ENCODE peak calls at places on chromosomes 7 and 10, in eight cellular contexts. B is cardiac fibroblast; H is CD8-positive, alpha-beta T cell; O is adipocyte; Q is CD4-positive, CD25-positive, alpha-beta regulatory T cell; K is HCT116; I is aorta; Z is ovary. N is an unnamed sample.

GRCh38 chr7:134850048-134850447 is 70.6 kb downstream of the CALD1 start:
- DNase-seq in B (peak), H (no peak), O (no peak), Q (no peak), K (no peak), I (no peak), Z (no peak), N (no peak)

GRCh38 chr10:132611026-132611910 is 73.7 kb downstream of the INPP5A start:
- DNase-seq in B (no peak), H (no peak), O (no peak), Q (no peak), K (no peak), I (no peak), Z (peak), N (no peak)

GRCh38 chr7:28873410-28873809 is 84.7 kb downstream of the TRIL start:
- DNase-seq in B (no peak), H (no peak), O (no peak), Q (no peak), K (no peak), I (no peak), Z (no peak), N (no peak)

GRCh38 chr7:74329225-74329624 is 40.0 kb downstream of the CLIP2 start:
- DNase-seq in B (no peak), H (no peak), O (no peak), Q (no peak), K (no peak), I (no peak), Z (no peak), N (no peak)

GRCh38 chr10:102678842-102679289 is 34.6 kb downstream of the TRIM8 start:
- DNase-seq in B (peak), H (no peak), O (peak), Q (no peak), K (no peak), I (peak), Z (peak), N (peak)

GRCh38 chr10:106711313-106711906 is 453.1 kb downstream of the SORCS1 start:
- DNase-seq in B (peak), H (no peak), O (peak), Q (no peak), K (peak), I (no peak), Z (no peak), N (peak)

GRCh38 chr10:116289652-116290051 is 16.6 kb upstream of the GFRA1 start:
- DNase-seq in B (no peak), H (no peak), O (no peak), Q (no peak), K (no peak), I (no peak), Z (no peak), N (no peak)

GRCh38 chr7:94648731-94649130 is 7.2 kb downstream of the SGCE start:
- DNase-seq in B (no peak), H (no peak), O (no peak), Q (no peak), K (no peak), I (no peak), Z (no peak), N (no peak)

GRCh38 chr7:39621261-39621660 is 2.1 kb upstream of the RALA start:
- DNase-seq in B (peak), H (no peak), O (peak), Q (no peak), K (no peak), I (no peak), Z (no peak), N (no peak)

GRCh38 chr10:114495303-114495702 is 91.0 kb upstream of the AFAP1L2 start:
- DNase-seq in B (no peak), H (no peak), O (no peak), Q (no peak), K (no peak), I (no peak), Z (no peak), N (no peak)

GRCh38 chr10:76583711-76584161 is 1053.9 kb downstream of the KCNMA1 start:
- DNase-seq in B (peak), H (no peak), O (peak), Q (no peak), K (no peak), I (no peak), Z (no peak), N (no peak)

GRCh38 chr7:138904122-138904435 is 77.1 kb downstream of the KIAA1549 start:
- DNase-seq in B (no peak), H (no peak), O (no peak), Q (no peak), K (no peak), I (no peak), Z (no peak), N (no peak)

GRCh38 chr7:107254398-107254985 is 85.7 kb downstream of the HBP1 start:
- DNase-seq in B (no peak), H (no peak), O (no peak), Q (no peak), K (no peak), I (no peak), Z (no peak), N (no peak)

GRCh38 chr7:100887955-100888481 is 1.5 kb downstream of the UFSP1 start:
- DNase-seq in B (no peak), H (no peak), O (no peak), Q (no peak), K (no peak), I (no peak), Z (peak), N (no peak)

GRCh38 chr7:110119883-110120581 is 970.9 kb upstream of the LRRN3 start:
- DNase-seq in B (peak), H (no peak), O (no peak), Q (no peak), K (peak), I (peak), Z (no peak), N (no peak)

GRCh38 chr7:19749658-19750057 is 23.8 kb downstream of the TMEM196 start:
- DNase-seq in B (peak), H (no peak), O (peak), Q (no peak), K (no peak), I (no peak), Z (no peak), N (no peak)

GRCh38 chr10:60467202-60467546 is 77.5 kb upstream of the ANK3 start:
- DNase-seq in B (no peak), H (no peak), O (no peak), Q (no peak), K (no peak), I (no peak), Z (no peak), N (no peak)

GRCh38 chr7:131039355-131039762 is 288.3 kb upstream of the MKLN1 start:
- DNase-seq in B (peak), H (no peak), O (peak), Q (no peak), K (no peak), I (no peak), Z (no peak), N (no peak)

GRCh38 chr7:98251251-98251843 is 685 bp downstream of the TECPR1 start:
- DNase-seq in B (peak), H (peak), O (peak), Q (peak), K (no peak), I (no peak), Z (no peak), N (peak)

GRCh38 chr7:676972-677385 is 49.5 kb upstream of the DNAAF5 start:
- DNase-seq in B (no peak), H (no peak), O (no peak), Q (no peak), K (no peak), I (peak), Z (no peak), N (no peak)

GRCh38 chr7:84196007-84196551 is 1.5 kb upstream of the SEMA3A start:
- DNase-seq in B (peak), H (no peak), O (peak), Q (no peak), K (no peak), I (no peak), Z (no peak), N (no peak)

GRCh38 chr7:38413784-38414183 is 140.3 kb upstream of the TARP start:
- DNase-seq in B (no peak), H (no peak), O (no peak), Q (no peak), K (no peak), I (no peak), Z (no peak), N (no peak)

GRCh38 chr10:124151466-124152095 is 58.2 kb upstream of the CHST15 start:
- DNase-seq in B (no peak), H (no peak), O (no peak), Q (no peak), K (no peak), I (no peak), Z (no peak), N (no peak)

GRCh38 chr10:124152139-124152780 is 58.9 kb upstream of the CHST15 start:
- DNase-seq in B (peak), H (no peak), O (peak), Q (no peak), K (peak), I (peak), Z (peak), N (no peak)

GRCh38 chr10:124155781-124156401 is 62.5 kb upstream of the CHST15 start:
- DNase-seq in B (no peak), H (no peak), O (peak), Q (no peak), K (no peak), I (no peak), Z (peak), N (peak)

GRCh38 chr10:124152781-124153600 is 59.6 kb upstream of the CHST15 start:
- DNase-seq in B (peak), H (peak), O (peak), Q (no peak), K (peak), I (no peak), Z (no peak), N (peak)

DNA sequence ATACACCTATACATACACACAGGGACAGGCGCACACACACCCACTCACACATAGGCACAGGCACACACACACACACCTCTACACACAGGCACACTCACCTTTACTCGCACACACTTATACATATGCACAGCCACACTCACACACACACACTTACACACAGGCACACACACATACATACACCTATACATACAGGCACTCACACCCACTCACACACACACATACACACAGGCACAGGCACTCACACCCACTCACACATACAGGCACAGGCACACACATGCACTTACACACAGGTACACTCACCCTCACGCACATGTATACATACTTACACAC is 60.2 kb upstream of the CHST15 start:
- DNase-seq in B (no peak), H (no peak), O (no peak), Q (no peak), K (peak), I (no peak), Z (no peak), N (no peak)
- H3K4me3 ChIP-seq in B (no peak), H (no peak), O (no peak), Q (peak), K (peak), I (no peak), Z (no peak), N (no peak)

GRCh38 chr7:76354516-76354915 is 4.3 kb downstream of the YWHAG start:
- DNase-seq in B (no peak), H (no peak), O (no peak), Q (no peak), K (no peak), I (no peak), Z (no peak), N (no peak)
- H3K4me3 ChIP-seq in B (no peak), H (no peak), O (peak), Q (no peak), K (no peak), I (no peak), Z (no peak), N (no peak)

GRCh38 chr7:93147358-93147757 is 827 bp downstream of the SAMD9L start:
- DNase-seq in B (peak), H (peak), O (peak), Q (no peak), K (no peak), I (no peak), Z (peak), N (peak)

GRCh38 chr7:93146465-93147127 is 1.6 kb downstream of the SAMD9L start:
- DNase-seq in B (peak), H (no peak), O (no peak), Q (no peak), K (no peak), I (no peak), Z (no peak), N (no peak)

GRCh38 chr7:93146036-93146435 is 2.1 kb downstream of the SAMD9L start:
- DNase-seq in B (no peak), H (no peak), O (no peak), Q (no peak), K (no peak), I (no peak), Z (no peak), N (no peak)

GRCh38 chr7:93148135-93148534 is at the start of gene SAMD9L:
- DNase-seq in B (peak), H (no peak), O (peak), Q (no peak), K (no peak), I (no peak), Z (no peak), N (no peak)

DNA sequence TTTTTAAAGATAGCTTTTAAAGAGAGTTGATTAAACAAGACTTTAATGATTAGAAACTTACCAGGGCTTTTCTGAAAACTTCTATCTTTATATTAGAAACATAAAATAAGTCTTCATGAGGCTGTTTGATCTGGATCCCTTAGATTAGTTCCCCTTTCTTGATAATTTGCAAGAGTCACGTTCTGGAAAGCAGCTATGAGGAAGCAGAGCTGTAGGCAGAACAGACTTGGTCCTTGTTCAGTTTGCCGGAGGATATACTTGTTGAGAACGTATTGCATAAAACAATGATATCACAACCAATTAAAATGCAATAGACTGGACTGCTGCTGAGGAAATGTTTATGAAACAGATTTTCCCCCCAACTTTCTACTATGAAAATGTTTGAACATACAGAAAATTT is 2.9 kb downstream of the SAMD9L start:
- DNase-seq in B (no peak), H (no peak), O (peak), Q (no peak), K (no peak), I (no peak), Z (no peak), N (no peak)
- H3K4me3 ChIP-seq in B (no peak), H (no peak), O (no peak), Q (peak), K (no peak), I (no peak), Z (no peak), N (no peak)

GRCh38 chr10:63264852-63265617 is 131.9 kb downstream of the NRBF2 start:
- DNase-seq in B (peak), H (peak), O (peak), Q (peak), K (no peak), I (no peak), Z (no peak), N (peak)

GRCh38 chr10:63260103-63260859 is 127.2 kb downstream of the NRBF2 start:
- DNase-seq in B (no peak), H (no peak), O (no peak), Q (no peak), K (no peak), I (no peak), Z (no peak), N (no peak)

GRCh38 chr10:63260860-63261251 is 127.7 kb downstream of the NRBF2 start:
- DNase-seq in B (no peak), H (no peak), O (no peak), Q (no peak), K (no peak), I (no peak), Z (no peak), N (no peak)

GRCh38 chr10:63261496-63261895 is 128.4 kb downstream of the NRBF2 start:
- DNase-seq in B (no peak), H (no peak), O (no peak), Q (no peak), K (no peak), I (no peak), Z (no peak), N (no peak)

DNA sequence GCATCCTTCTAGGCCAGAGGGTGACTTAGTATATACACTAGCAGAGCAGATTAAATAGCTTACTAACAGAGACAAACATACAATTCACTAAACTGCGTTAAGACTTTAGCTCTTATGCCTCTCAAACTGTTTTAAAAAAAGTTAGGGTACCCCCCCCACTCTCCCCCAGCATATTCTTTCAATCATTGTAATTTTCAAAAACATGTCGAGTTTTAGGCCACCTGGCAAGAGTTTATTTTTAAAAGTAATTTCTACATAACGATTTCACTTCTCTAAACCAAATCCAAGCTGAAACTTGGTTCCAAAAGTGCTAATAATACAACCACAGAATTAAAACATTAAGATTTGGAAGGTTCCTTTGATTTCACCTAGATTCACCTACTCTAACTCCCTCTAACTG is 129.5 kb downstream of the NRBF2 start:
- DNase-seq in B (no peak), H (no peak), O (no peak), Q (no peak), K (no peak), I (no peak), Z (no peak), N (no peak)
- H3K4me3 ChIP-seq in B (no peak), H (no peak), O (no peak), Q (peak), K (no peak), I (no peak), Z (no peak), N (no peak)

GRCh38 chr10:72611783-72612182 is 14.1 kb downstream of the MICU1 start:
- DNase-seq in B (peak), H (no peak), O (no peak), Q (no peak), K (no peak), I (no peak), Z (peak), N (peak)
- H3K4me3 ChIP-seq in B (peak), H (no peak), O (peak), Q (no peak), K (no peak), I (no peak), Z (no peak), N (no peak)

N was measured in body of pancreas.